ENCODE peak calls at places on chromosome 4, in nine cellular contexts. O is GM20000, Z is lower lobe of right lung, Y is bronchial epithelial cell, E is activated B cell treated with CpG ODN at 0.5 μM for 24 hours, Q is B cell, C is HCT116, W is K562, S is pancreas. U is an unnamed sample.

GRCh38 chr4:121233982-121234381 is 69.9 kb upstream of the TNIP3 start:
- DNase-seq in W (no peak), O (no peak), S (no peak), Y (no peak), Q (no peak), Z (no peak), C (no peak), E (no peak), U (no peak)

GRCh38 chr4:1044469-1045192 is 33.2 kb downstream of the FGFRL1 start:
- DNase-seq in O (no peak), Q (no peak), Y (no peak), S (peak; percentile 2), W (no peak), C (no peak), E (peak; percentile 11), Z (peak; percentile 37), U (peak; percentile 69)

GRCh38 chr4:152352645-152353116 is 183.2 kb downstream of the FBXW7 start:
- DNase-seq in S (peak; percentile 19), E (no peak), Y (peak; percentile 96), Z (no peak), W (no peak), O (peak; percentile 40), C (peak; percentile 81), Q (peak; percentile 41), U (no peak)

GRCh38 chr4:185587444-185588161 is 52.3 kb upstream of the PDLIM3 start:
- DNase-seq in W (no peak), Q (peak; percentile 92), O (peak; percentile 84), E (peak; percentile 66), Z (no peak), Y (no peak), S (no peak), C (no peak), U (no peak)

GRCh38 chr4:153541426-153542096 is 75.4 kb downstream of the TMEM131L start:
- DNase-seq in E (no peak), W (no peak), C (no peak), Z (no peak), Q (no peak), O (no peak), Y (peak; percentile 32), S (no peak), U (no peak)

GRCh38 chr4:46370531-46370930 is 19.4 kb downstream of the GABRA2 start:
- DNase-seq in O (no peak), W (no peak), Q (no peak), S (no peak), Z (no peak), Y (no peak), E (no peak), C (no peak), U (no peak)

GRCh38 chr4:168551211-168551610 is 54.4 kb downstream of the PALLD start:
- DNase-seq in Q (no peak), Y (peak; percentile 70), O (no peak), S (no peak), W (no peak), E (no peak), Z (no peak), C (no peak), U (no peak)

GRCh38 chr4:40212674-40213504 is 16.1 kb downstream of the RHOH start:
- DNase-seq in W (no peak), C (no peak), Q (no peak), E (no peak), O (no peak), Z (no peak), Y (no peak), S (no peak), U (no peak)

GRCh38 chr4:146654648-146654975 is 15.9 kb downstream of the POU4F2 start:
- DNase-seq in Z (no peak), C (no peak), Q (no peak), E (no peak), Y (no peak), O (no peak), S (no peak), W (no peak), U (no peak)

GRCh38 chr4:1752284-1753041 is 31.1 kb downstream of the TACC3 start:
- DNase-seq in S (no peak), C (no peak), W (peak; percentile 65), Y (peak; percentile 64), E (no peak), Q (no peak), Z (peak; percentile 75), O (peak; percentile 37), U (peak; percentile 86)

GRCh38 chr4:89160806-89161205 is 49.5 kb downstream of the TIGD2 start:
- DNase-seq in Q (no peak), E (no peak), Y (no peak), O (no peak), C (no peak), S (no peak), W (no peak), Z (no peak), U (no peak)

GRCh38 chr4:122688529-122688928 is 44.0 kb upstream of the BBS12 start:
- DNase-seq in C (no peak), E (no peak), O (no peak), W (no peak), Y (no peak), Z (no peak), Q (no peak), S (no peak), U (no peak)

GRCh38 chr4:39732728-39733127 is 34.8 kb downstream of the UBE2K start:
- DNase-seq in Y (peak; percentile 85), Z (no peak), E (no peak), O (no peak), S (no peak), W (no peak), C (no peak), Q (no peak), U (no peak)

GRCh38 chr4:169446824-169447223 is 165.6 kb downstream of the NEK1 start:
- DNase-seq in O (no peak), S (no peak), Z (no peak), W (no peak), Y (no peak), E (no peak), Q (no peak), C (no peak), U (no peak)

GRCh38 chr4:141215972-141216761 is 4.5 kb upstream of the ZNF330 start:
- DNase-seq in Z (no peak), W (no peak), Q (no peak), E (no peak), O (no peak), Y (no peak), C (no peak), S (no peak), U (peak; percentile 48)

GRCh38 chr4:141220271-141220654 is 432 bp upstream of the ZNF330 start:
- DNase-seq in W (no peak), C (no peak), O (no peak), Z (no peak), Q (no peak), Y (no peak), S (no peak), E (no peak), U (no peak)

GRCh38 chr4:141223418-141223817 is 2.7 kb downstream of the ZNF330 start:
- DNase-seq in Z (no peak), E (no peak), W (no peak), C (no peak), S (no peak), O (no peak), Q (no peak), Y (no peak), U (no peak)

GRCh38 chr4:141215030-141215429 is 5.7 kb upstream of the ZNF330 start:
- DNase-seq in Y (no peak), Z (no peak), W (no peak), C (no peak), Q (no peak), O (no peak), S (no peak), E (no peak), U (no peak)

DNA sequence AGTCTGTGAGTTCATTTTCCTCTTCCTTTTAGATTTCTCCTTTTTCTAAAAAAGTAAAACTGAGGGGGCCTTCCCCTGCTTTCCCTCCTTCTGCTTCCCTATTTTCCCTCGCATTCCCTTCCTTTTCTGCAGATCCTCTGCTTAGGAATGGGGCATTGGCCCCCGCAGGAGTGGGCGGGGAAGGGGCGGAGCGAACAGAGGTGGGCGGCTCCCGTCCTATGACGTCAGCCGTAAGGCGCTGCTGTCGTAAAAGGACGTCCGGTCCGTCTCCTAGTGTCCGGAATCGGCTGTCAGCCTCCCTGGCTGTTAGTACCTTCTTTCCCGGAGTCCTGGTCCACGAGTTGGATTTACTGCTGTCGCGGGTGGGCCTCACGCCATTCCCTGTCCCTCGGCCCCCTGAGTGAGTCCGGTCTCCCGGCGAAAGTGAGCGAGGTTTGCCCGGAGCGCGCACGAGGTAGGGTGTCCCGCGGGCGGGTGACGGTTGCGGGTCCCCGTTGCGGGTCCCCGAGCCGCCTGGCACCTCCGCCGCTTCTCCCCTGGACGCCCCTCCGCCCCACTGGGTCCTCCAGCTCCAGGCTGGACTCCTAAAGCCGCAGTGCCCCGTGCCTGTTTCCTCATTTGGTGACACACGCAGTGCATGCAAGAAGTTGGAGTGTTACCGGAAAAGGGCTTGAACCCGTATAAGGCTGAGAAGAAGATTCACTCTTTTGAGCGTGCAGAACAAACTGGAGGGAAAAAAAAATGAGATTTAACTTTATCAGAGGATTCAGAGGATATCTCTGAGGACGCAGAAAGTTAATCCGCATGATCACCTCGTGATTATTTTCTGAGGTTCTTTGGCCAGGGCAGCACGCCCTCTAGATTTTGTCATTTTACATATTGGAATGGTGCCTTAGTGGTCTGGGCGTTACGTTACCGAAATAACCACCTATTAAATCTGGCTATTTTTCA is at the start of gene ZNF330:
- DNase-seq in O (peak; percentile 93), Z (peak; percentile 91), Q (peak; percentile 86), C (peak; percentile 75), E (peak; percentile 95), S (peak; percentile 83), W (peak; percentile 94), Y (peak; percentile 72), U (peak; percentile 96)
- TF ChIP-seq CTCF in O (no peak), Z (no peak), Q (no peak), C (peak; percentile 22), E (no peak), S (no peak), W (peak; percentile 13), Y (peak; percentile 37), U (peak; percentile 32)

GRCh38 chr4:43776371-43776770 is 672.2 kb downstream of the KCTD8 start:
- DNase-seq in Z (no peak), E (no peak), W (no peak), S (no peak), C (no peak), O (peak; percentile 5), Y (peak; percentile 36), Q (no peak), U (no peak)
- TF ChIP-seq CTCF in Z (no peak), E (no peak), W (no peak), S (no peak), C (no peak), O (no peak), Y (no peak), Q (no peak), U (no peak)

DNA sequence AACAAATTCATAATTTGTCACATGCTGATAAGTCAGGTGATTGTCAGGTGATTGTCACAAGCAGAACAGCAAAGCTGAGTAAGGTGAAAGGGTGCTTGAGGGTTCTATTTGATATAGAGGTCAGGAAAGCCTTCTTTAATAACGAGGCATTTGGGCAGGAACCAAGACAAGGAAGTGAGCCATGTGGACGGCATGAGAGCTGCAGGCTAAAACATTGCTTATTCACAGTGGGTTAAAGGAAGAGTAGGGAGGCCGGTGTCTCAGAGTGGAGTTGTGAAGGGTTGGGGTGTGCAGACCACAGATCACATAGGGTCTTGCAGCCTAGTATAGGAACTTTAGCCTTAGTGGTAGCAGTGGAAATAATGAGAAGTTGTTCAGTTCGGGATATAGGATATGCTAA is 31.3 kb upstream of the CYP2U1 start:
- DNase-seq in Z (no peak), Y (peak; percentile 30), E (no peak), Q (no peak), O (no peak), C (no peak), S (no peak), W (no peak), U (no peak)
- TF ChIP-seq CTCF in Z (no peak), Y (peak; percentile 6), E (no peak), Q (no peak), O (no peak), C (no peak), S (no peak), W (no peak), U (no peak)

GRCh38 chr4:56876264-56876663 is 31.4 kb upstream of the REST start:
- DNase-seq in W (no peak), O (no peak), Z (no peak), Y (no peak), S (no peak), C (no peak), E (no peak), Q (no peak), U (no peak)
- TF ChIP-seq CTCF in W (no peak), O (no peak), Z (no peak), Y (no peak), S (no peak), C (no peak), E (no peak), Q (no peak), U (no peak)

U was measured in upper lobe of left lung.